ENCODE peak calls at places on chromosomes 2 and 18, in six cellular contexts. E is HTR-8/SVneo, T is hypothalamus, A is neural crest cell, L is EL, O is Daoy. Z is an unnamed sample.

GRCh38 chr2:441258-442023 is 153.6 kb upstream of the ALKAL2 start:
- DNase-seq in L (no peak), E (no peak), T (no peak), O (no peak), A (no peak), Z (no peak)

GRCh38 chr2:102478686-102479470 is 5.9 kb downstream of the SLC9A4 start:
- DNase-seq in A (no peak), O (no peak), L (no peak), E (no peak), T (no peak), Z (no peak)

GRCh38 chr18:58140366-58141325 is 96.6 kb downstream of the NEDD4L start:
- DNase-seq in O (no peak), A (no peak), T (no peak), L (no peak), E (no peak), Z (no peak)

GRCh38 chr2:134143568-134143967 is 110.3 kb upstream of the MGAT5 start:
- DNase-seq in E (no peak), A (no peak), O (no peak), T (no peak), L (no peak), Z (no peak)

GRCh38 chr2:230068658-230069080 is at the start of gene SLC16A14:
- DNase-seq in L (peak; percentile 31), E (peak; percentile 37), A (peak; percentile 4), O (peak; percentile 48), T (no peak), Z (peak; percentile 5)

GRCh38 chr18:12886498-12887126 is 2.6 kb upstream of the PTPN2 start:
- DNase-seq in O (peak; percentile 5), T (no peak), E (no peak), A (no peak), L (peak; percentile 43), Z (no peak)

GRCh38 chr2:39516347-39517101 is 79.4 kb upstream of the MAP4K3 start:
- DNase-seq in T (peak; percentile 7), L (no peak), E (no peak), O (no peak), A (no peak), Z (no peak)

GRCh38 chr2:100107911-100108647 is 34.3 kb downstream of the AFF3 start:
- DNase-seq in O (no peak), L (no peak), A (peak; percentile 18), E (no peak), T (no peak), Z (no peak)